ENCODE peak calls at places on chromosome 20, in eight cellular contexts. Q, B, S, G, W, R, E and F are unnamed samples.

GRCh38 chr20:19661717-19662637 is 96.1 kb upstream of the RIN2 start:
- DNase-seq in Q (peak), B (peak), S (peak), G (peak), W (peak), R (no peak), E (peak), F (peak)

GRCh38 chr20:57829805-57830514 is 120.1 kb upstream of the PMEPA1 start:
- DNase-seq in Q (no peak), B (no peak), S (no peak), G (no peak), W (no peak), R (no peak), E (no peak), F (peak)

GRCh38 chr20:18541741-18542140 is 25.5 kb upstream of the SMIM26 start:
- DNase-seq in Q (no peak), B (no peak), S (no peak), G (no peak), W (no peak), R (no peak), E (no peak), F (no peak)

GRCh38 chr20:3908667-3909066 is 19.5 kb downstream of the PANK2 start:
- DNase-seq in Q (no peak), B (no peak), S (peak), G (no peak), W (no peak), R (no peak), E (no peak), F (no peak)

GRCh38 chr20:17634666-17635319 is 47.2 kb downstream of the RRBP1 start:
- DNase-seq in Q (no peak), B (no peak), S (no peak), G (no peak), W (no peak), R (no peak), E (no peak), F (no peak)

GRCh38 chr20:35700625-35701148 is 1.5 kb downstream of the ROMO1 start:
- DNase-seq in Q (no peak), B (no peak), S (no peak), G (no peak), W (no peak), R (no peak), E (no peak), F (no peak)

GRCh38 chr20:15945301-15945700 is 627.9 kb downstream of the KIF16B start:
- DNase-seq in Q (no peak), B (peak), S (no peak), G (no peak), W (no peak), R (no peak), E (no peak), F (no peak)

GRCh38 chr20:50286609-50287008 is 96.0 kb downstream of the CEBPB start:
- DNase-seq in Q (no peak), B (peak), S (peak), G (peak), W (peak), R (no peak), E (peak), F (no peak)

GRCh38 chr20:10619427-10619826 is 54.4 kb downstream of the JAG1 start:
- DNase-seq in Q (no peak), B (peak), S (no peak), G (peak), W (peak), R (no peak), E (no peak), F (no peak)

GRCh38 chr20:33441142-33441955 is 2.2 kb downstream of the SNTA1 start:
- DNase-seq in Q (no peak), B (no peak), S (peak), G (no peak), W (no peak), R (no peak), E (no peak), F (no peak)

DNA sequence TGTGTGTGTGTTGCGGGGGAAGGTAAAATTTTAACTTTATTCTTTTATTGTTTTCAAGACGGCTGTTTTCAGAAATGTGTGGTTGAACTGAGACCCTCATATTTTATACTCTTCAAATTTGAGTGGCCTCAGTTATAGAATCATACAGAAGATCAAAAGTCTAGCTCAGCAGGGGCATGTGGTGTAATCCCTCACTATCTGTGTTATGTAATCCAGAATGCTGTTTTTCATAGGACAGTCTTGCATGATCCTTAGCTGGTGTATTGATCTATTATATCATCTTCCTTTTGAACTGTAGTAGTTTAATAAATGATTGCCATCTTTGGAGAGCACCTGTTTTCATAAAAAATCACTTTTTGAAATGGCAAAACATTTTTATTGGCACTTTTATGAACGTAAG is 1.4 kb downstream of the PLCB4 start:
- DNase-seq in Q (no peak), B (no peak), S (no peak), G (no peak), W (no peak), R (no peak), E (no peak), F (no peak)
- H3K27ac ChIP-seq in Q (no peak), B (no peak), S (peak), G (no peak), W (no peak), R (no peak), E (no peak), F (no peak)

GRCh38 chr20:52801628-52802006 is 170.5 kb upstream of the TSHZ2 start:
- DNase-seq in Q (no peak), B (no peak), S (peak), G (no peak), W (no peak), R (no peak), E (no peak), F (no peak)
- H3K27ac ChIP-seq in Q (no peak), B (no peak), S (peak), G (no peak), W (no peak), R (no peak), E (no peak), F (no peak)

GRCh38 chr20:45467172-45467571 is 2.4 kb upstream of the WFDC2 start:
- DNase-seq in Q (no peak), B (no peak), S (no peak), G (no peak), W (no peak), R (no peak), E (no peak), F (no peak)
- H3K27ac ChIP-seq in Q (no peak), B (no peak), S (no peak), G (no peak), W (no peak), R (no peak), E (no peak), F (no peak)

DNA sequence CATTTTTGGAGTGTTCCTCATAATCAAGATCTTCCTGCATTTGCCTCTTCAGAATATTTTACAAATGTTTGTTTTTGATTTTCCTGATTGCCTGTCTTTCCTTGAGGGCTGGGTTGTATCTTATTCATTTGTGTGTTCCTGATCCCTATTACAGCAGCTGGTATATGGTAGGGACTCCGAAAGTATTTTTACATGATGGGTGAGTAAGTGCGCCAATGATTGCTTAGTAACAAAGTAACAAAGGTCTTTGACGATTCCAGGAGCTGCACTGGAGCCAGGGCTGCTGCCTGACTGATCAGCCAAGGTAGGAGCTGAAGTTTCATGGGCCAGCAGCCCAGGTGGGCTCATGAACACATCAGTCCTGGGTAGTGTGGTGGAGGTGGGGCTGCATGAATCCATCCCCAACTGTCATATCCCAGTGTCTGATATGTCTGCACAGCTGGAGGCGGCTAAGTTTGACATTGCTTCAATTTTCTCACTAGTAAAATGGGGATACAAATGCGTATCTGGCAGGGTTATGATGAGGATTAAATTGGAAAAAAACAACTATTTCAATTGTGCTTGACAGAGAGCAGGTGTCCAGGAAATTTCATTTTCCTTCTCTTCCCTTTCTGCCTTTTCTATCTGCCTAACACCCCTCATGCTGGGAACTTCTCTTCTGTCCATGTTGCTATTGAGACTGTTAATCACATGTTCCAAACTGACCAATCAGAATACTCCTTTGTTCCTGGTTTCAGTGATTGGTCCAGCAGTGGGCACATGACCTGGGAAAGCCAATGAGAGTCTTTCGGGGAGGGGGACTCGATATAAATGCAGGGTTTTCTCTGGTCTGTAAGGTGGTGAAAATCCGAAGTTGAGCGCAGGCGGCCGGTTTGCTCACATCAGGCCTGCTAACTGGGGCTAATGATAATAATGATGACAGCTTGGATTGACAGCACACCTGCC is 90.7 kb downstream of the CDH26 start:
- DNase-seq in Q (no peak), B (no peak), S (no peak), G (no peak), W (no peak), R (no peak), E (peak), F (no peak)
- H3K27ac ChIP-seq in Q (no peak), B (no peak), S (no peak), G (no peak), W (no peak), R (no peak), E (no peak), F (no peak)

DNA sequence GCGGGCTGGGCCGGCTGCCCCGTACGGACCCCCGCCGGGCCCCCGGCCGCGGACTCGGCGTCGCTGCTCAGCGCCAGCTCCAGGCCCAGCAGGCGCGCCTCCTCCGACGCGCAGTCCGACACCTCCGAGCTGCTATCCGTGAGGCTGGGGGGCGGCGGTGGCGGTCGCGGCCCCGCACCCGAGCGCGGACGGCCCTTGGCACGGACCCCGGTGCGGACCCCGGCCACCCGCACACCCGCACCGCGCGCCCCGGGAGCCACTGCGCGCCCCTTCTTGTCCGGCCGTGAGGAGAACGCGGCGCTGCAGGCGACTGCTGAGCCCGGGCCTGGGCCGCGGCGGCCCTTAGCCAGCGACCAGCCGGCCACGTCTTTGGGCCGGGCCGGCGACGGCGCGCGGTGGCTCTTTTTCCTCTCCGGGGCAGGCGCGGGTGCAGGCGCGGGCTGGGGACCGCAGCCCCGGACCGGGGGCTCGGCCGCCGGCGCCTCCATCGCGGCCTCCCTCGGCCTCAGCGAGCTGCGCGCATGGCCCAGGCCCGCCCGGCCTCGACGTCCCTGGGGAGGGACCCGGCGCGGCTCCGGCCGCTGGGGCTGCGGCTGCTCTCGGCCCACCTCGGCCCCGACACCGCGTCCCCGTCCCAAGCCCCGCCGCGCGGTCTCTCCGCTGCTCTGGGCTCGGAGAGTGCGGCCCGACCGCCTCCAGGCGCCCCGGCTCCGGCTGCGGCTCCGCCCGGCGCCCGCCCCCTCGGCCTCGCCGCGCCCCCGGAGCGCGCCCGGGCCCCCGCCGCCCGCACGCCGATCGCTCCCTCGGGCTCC is 12.9 kb upstream of the TLDC2 start:
- DNase-seq in Q (no peak), B (no peak), S (no peak), G (peak), W (no peak), R (no peak), E (peak), F (no peak)
- H3K27ac ChIP-seq in Q (no peak), B (peak), S (peak), G (peak), W (peak), R (no peak), E (peak), F (peak)

DNA sequence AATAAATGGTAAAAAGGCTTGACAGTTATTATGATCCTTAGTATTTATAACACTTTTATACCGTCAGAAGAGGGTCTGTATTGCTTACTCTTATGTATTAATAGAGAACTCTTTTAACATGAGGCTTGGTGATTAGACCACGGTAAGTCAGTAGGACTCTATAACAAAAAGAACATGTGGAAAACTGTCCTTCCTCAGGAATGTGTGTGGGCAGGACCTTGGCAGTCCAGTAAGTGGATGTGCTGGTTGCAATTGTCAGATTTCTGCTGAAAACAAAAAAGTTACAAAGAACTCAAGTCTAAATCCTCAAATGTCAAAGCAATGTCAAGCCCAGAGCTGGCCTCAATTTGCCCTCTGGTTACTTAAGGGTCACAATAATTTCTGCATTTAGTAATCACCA is 81.1 kb downstream of the PLCG1 start:
- DNase-seq in Q (no peak), B (no peak), S (no peak), G (no peak), W (peak), R (no peak), E (no peak), F (no peak)
- H3K27ac ChIP-seq in Q (no peak), B (no peak), S (peak), G (no peak), W (no peak), R (no peak), E (no peak), F (no peak)

GRCh38 chr20:63399596-63400375 is 38.6 kb upstream of the CHRNA4 start:
- DNase-seq in Q (no peak), B (no peak), S (no peak), G (no peak), W (no peak), R (no peak), E (no peak), F (no peak)
- H3K27ac ChIP-seq in Q (no peak), B (no peak), S (no peak), G (no peak), W (no peak), R (no peak), E (no peak), F (no peak)

DNA sequence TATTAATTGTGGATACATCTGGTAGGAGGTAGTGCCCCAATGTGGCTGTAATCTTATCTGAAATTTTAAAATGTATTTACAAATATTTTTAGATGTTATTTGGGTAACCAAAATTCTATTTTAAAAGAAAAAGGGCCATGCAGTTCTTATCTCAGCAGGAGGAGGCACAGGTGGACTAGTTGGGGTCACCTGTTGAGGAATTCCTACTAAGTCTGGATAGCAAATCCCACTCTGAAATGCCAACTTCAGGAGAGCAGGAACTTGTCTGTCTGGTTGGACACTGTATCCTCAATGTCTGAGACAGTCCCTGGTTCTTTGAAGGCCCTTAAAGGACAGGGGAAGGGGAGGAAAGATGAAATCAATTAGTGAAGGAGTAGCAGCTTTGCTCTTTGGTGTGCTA is 82.6 kb downstream of the EYA2 start:
- DNase-seq in Q (no peak), B (no peak), S (no peak), G (no peak), W (no peak), R (no peak), E (no peak), F (no peak)
- H3K27ac ChIP-seq in Q (no peak), B (no peak), S (no peak), G (no peak), W (no peak), R (no peak), E (no peak), F (no peak)

GRCh38 chr20:38293490-38294333 is 10.2 kb upstream of the BPI start:
- DNase-seq in Q (no peak), B (no peak), S (no peak), G (no peak), W (no peak), R (no peak), E (no peak), F (no peak)
- H3K27ac ChIP-seq in Q (no peak), B (no peak), S (no peak), G (no peak), W (no peak), R (no peak), E (no peak), F (no peak)